ENCODE peak calls at places on chromosomes 1 and 21, in eight cellular contexts. E, I, F, Z, K, C, U and V are unnamed samples.

GRCh38 chr1:161816201-161816600 is 50.1 kb downstream of the ATF6 start:
- DNase-seq in E (peak), I (no peak), F (peak), Z (no peak), K (no peak), C (no peak), U (no peak), V (no peak)

GRCh38 chr1:191608367-191608766 is 549.9 kb upstream of the RGS18 start:
- DNase-seq in E (peak), I (no peak), F (peak), Z (no peak), K (no peak), C (no peak), U (no peak), V (no peak)

GRCh38 chr1:170711682-170712081 is 47.8 kb downstream of the PRRX1 start:
- DNase-seq in E (peak), I (no peak), F (peak), Z (no peak), K (no peak), C (no peak), U (no peak), V (no peak)

GRCh38 chr1:43274125-43274803 is 4.5 kb downstream of the TMEM125 start:
- DNase-seq in E (peak), I (no peak), F (peak), Z (no peak), K (peak), C (no peak), U (peak), V (peak)

GRCh38 chr1:202259705-202260104 is 66.1 kb downstream of the LGR6 start:
- DNase-seq in E (no peak), I (no peak), F (no peak), Z (no peak), K (no peak), C (no peak), U (no peak), V (no peak)

GRCh38 chr1:9653195-9653782 is 1.8 kb downstream of the PIK3CD start:
- DNase-seq in E (no peak), I (no peak), F (no peak), Z (no peak), K (no peak), C (no peak), U (no peak), V (no peak)

GRCh38 chr1:17538428-17539130 is 919 bp upstream of the ARHGEF10L start:
- DNase-seq in E (no peak), I (no peak), F (no peak), Z (peak), K (no peak), C (peak), U (no peak), V (peak)

GRCh38 chr1:96259399-96259798 is 462.2 kb upstream of the PTBP2 start:
- DNase-seq in E (no peak), I (no peak), F (no peak), Z (no peak), K (no peak), C (peak), U (no peak), V (no peak)

GRCh38 chr1:201503397-201504176 is 3.3 kb downstream of the CSRP1 start:
- DNase-seq in E (peak), I (no peak), F (peak), Z (peak), K (no peak), C (peak), U (no peak), V (no peak)

GRCh38 chr1:220666349-220666748 is 23.8 kb upstream of the C1orf115 start:
- DNase-seq in E (no peak), I (no peak), F (no peak), Z (no peak), K (no peak), C (no peak), U (no peak), V (no peak)

GRCh38 chr1:204259782-204260181 is 46.0 kb upstream of the GOLT1A start:
- DNase-seq in E (no peak), I (no peak), F (no peak), Z (no peak), K (no peak), C (no peak), U (no peak), V (no peak)

GRCh38 chr1:229248821-229249817 is 21.8 kb upstream of the RAB4A start:
- DNase-seq in E (no peak), I (no peak), F (no peak), Z (no peak), K (no peak), C (no peak), U (no peak), V (no peak)

GRCh38 chr1:157482174-157482573 is 70.1 kb downstream of the FCRL5 start:
- DNase-seq in E (no peak), I (no peak), F (no peak), Z (no peak), K (no peak), C (no peak), U (no peak), V (no peak)

GRCh38 chr1:227397356-227397978 is 79.2 kb upstream of the CDC42BPA start:
- DNase-seq in E (no peak), I (no peak), F (no peak), Z (no peak), K (no peak), C (no peak), U (no peak), V (no peak)

GRCh38 chr1:200290010-200290685 is 119.7 kb downstream of the ZNF281 start:
- DNase-seq in E (no peak), I (no peak), F (no peak), Z (no peak), K (no peak), C (peak), U (peak), V (no peak)

GRCh38 chr1:64522740-64523139 is 52.8 kb downstream of the CACHD1 start:
- DNase-seq in E (peak), I (no peak), F (peak), Z (no peak), K (no peak), C (no peak), U (no peak), V (no peak)
- TF ChIP-seq EZH2 in E (no peak), I (no peak), F (no peak), Z (no peak), K (no peak), C (no peak), U (no peak), V (no peak)

DNA sequence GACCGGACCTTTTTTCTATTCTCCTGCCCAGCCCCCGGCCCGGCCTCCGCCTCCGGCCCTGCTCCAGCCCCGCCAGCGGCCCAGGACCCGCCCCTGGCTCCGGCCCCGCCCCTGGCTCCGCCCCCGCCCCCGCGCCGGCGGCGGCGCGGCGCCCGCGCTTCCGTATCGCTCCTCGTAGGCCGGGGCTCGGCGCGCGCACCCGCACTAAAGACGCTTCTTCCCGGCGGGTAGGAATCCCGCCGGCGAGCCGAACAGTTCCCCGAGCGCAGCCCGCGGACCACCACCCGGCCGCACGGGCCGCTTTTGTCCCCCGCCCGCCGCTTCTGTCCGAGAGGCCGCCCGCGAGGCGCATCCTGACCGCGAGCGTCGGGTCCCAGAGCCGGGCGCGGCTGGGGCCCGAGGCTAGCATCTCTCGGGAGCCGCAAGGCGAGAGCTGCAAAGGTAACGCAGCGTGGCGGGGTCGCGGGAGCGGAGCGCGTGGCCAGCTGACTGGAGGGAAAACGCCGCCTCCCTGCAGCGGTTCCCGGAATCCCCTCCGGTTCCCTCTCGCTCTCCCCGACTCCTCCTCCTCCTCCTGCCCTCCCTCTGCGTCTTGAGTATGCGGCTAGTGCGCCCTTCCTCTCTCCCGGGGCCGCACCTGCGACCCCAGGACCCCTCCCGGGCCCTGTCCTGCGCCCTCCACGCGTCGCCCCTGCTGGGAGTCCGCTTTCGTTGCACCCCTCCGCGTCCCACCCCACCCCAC is at the start of gene IFNAR2:
- DNase-seq in E (peak), I (no peak), F (no peak), Z (peak), K (no peak), C (peak), U (peak), V (no peak)
- TF ChIP-seq EZH2 in E (no peak), I (no peak), F (no peak), Z (no peak), K (no peak), C (peak), U (no peak), V (no peak)

DNA sequence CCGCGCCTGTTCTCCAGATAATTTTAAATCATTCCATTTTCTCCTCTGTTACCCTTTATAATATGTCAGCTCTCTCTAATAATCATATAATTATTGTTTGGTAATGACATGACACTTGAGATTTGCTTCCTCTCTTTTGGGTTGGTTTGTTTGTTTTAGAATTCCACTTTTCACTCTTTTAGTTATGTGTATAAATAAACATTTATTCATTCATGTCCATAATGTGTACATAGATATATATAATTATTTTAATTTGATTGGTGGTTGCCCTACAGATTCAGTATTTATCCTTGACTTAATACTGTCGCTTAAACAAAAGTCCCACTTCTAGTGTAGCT is 93.4 kb upstream of the FMN2 start:
- DNase-seq in E (no peak), I (no peak), F (no peak), Z (no peak), K (no peak), C (no peak), U (no peak), V (no peak)
- TF ChIP-seq EZH2 in E (peak), I (no peak), F (no peak), Z (peak), K (no peak), C (no peak), U (no peak), V (peak)

DNA sequence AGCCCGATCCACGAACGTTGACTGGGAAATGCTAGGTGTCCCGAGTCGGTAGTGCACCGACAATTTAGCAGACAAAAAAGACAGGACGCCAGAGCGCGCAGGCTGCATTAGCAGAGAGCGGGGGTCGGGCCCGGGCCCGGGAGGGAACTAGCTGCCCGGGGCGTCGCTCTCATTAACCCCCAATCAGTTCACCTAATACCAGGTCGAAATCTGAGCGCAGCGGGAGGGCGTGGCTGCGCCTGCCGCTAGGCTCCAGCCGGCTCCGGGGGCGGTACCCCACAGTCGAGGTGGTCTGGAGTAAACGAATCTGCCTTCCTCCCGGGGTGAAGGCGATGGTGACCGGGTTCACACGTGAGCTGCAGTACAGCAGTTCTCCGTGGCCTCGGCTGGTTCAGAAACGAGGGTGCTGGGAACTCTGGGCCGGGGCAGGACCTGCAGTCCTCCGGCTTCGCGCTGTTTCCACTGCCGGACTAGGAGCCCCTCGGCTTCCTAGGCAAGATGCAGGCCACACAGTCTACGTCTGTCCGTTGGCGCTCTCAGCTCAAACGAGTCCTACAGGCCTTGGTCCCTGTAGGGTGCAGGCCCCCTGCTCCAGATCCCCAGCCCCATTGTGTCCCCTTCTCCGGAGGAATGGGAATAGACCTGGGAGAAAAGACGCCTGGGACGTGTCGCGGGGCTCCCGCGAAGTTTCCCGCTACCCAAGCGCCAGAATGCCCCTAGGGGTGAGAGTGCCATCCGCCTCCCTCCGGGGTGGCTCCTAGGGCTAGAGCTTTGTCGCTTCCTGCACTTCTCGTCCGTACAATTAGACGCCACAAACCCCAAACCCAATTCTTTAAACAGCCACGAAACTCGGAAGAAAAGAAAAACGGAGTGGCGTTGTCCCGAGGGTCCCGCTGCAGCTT is 2.0 kb downstream of the GFI1 start:
- DNase-seq in E (no peak), I (no peak), F (no peak), Z (peak), K (peak), C (peak), U (no peak), V (no peak)
- TF ChIP-seq EZH2 in E (peak), I (no peak), F (peak), Z (peak), K (peak), C (peak), U (no peak), V (no peak)

GRCh38 chr1:154912755-154913154 is 23.8 kb downstream of the PMVK start:
- DNase-seq in E (no peak), I (no peak), F (no peak), Z (no peak), K (no peak), C (no peak), U (no peak), V (no peak)

GRCh38 chr1:154911691-154912550 is 24.6 kb downstream of the PMVK start:
- DNase-seq in E (no peak), I (no peak), F (no peak), Z (no peak), K (no peak), C (no peak), U (no peak), V (no peak)

GRCh38 chr1:154910851-154911250 is 25.7 kb downstream of the PMVK start:
- DNase-seq in E (no peak), I (no peak), F (no peak), Z (no peak), K (no peak), C (no peak), U (no peak), V (no peak)

GRCh38 chr1:154908937-154909336 is 27.6 kb downstream of the PMVK start:
- DNase-seq in E (no peak), I (no peak), F (no peak), Z (no peak), K (no peak), C (no peak), U (no peak), V (no peak)

GRCh38 chr1:154913242-154913641 is 23.3 kb downstream of the PMVK start:
- DNase-seq in E (no peak), I (no peak), F (no peak), Z (no peak), K (no peak), C (no peak), U (no peak), V (no peak)
- TF ChIP-seq EZH2 in E (no peak), I (no peak), F (no peak), Z (no peak), K (no peak), C (no peak), U (no peak), V (no peak)

DNA sequence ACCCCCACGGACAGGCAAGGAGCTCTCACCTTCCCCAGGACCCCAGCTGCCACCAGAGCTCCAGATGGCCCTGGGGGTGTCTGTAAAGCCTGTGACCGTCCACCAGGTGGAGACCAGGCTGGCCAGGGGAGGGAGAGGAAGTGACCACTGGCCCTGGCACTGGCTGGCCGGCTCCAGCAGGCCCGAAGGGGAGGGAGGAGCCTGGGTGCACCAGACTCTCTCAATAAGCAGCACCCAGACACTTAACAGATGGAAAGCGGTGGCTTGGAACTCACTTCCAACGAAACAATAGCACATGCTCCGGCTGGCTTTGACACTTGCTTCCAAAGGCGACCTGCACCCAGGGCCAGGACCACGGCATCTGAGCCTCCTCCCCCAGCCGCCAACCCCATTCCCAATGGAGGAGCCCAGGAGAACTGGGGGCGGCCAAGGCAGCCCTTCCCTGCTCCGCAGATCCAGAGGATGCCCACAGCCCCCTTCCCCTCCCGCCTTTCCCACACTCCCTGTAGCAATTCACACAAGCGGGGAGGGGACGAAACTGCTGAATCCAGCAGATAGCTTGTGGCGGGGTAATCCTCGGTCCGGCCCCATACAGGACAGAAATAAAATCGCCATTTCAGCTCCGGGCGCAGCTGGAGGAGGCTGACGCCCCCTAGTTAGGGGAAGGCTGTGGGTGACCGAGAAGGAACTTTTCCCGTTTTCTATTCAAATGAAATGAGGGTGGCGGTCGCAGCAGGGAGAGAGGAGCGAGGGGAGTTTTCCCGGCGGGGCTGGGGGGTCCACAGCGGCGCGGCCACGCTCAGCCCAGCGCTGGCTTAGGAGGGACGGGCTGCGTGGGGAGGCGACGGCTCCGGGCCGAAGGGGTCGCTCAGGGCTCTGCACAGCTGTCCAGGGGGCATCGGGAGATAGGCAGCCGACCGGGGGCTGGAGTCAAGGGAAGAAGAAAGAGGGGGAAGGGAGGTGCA is 612 bp upstream of the PDE9A start:
- DNase-seq in E (peak), I (no peak), F (no peak), Z (peak), K (peak), C (peak), U (peak), V (no peak)
- TF ChIP-seq EZH2 in E (peak), I (no peak), F (peak), Z (no peak), K (no peak), C (peak), U (no peak), V (no peak)

GRCh38 chr1:18635070-18635577 is 4.5 kb downstream of the PAX7 start:
- DNase-seq in E (no peak), I (no peak), F (no peak), Z (no peak), K (no peak), C (no peak), U (no peak), V (no peak)

GRCh38 chr1:18635833-18636671 is 5.4 kb downstream of the PAX7 start:
- DNase-seq in E (no peak), I (no peak), F (no peak), Z (no peak), K (no peak), C (peak), U (no peak), V (no peak)

GRCh38 chr1:18632711-18633427 is 2.2 kb downstream of the PAX7 start:
- DNase-seq in E (no peak), I (no peak), F (no peak), Z (no peak), K (no peak), C (peak), U (no peak), V (no peak)

GRCh38 chr1:18633428-18634155 is 2.9 kb downstream of the PAX7 start:
- DNase-seq in E (no peak), I (no peak), F (no peak), Z (no peak), K (no peak), C (no peak), U (no peak), V (no peak)

DNA sequence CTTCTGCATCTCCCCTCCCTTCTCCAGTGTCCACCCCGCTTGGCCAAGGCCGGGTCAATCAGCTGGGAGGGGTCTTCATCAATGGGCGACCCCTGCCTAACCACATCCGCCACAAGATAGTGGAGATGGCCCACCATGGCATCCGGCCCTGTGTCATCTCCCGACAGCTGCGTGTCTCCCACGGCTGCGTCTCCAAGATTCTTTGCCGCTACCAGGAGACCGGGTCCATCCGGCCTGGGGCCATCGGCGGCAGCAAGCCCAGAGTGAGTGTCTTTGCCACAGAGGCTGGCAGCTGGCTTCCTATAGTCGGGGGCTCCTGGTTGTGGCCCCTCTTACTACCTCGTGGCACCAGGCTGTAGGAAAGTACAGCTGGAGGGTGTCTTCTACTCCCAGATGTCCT is 3.6 kb downstream of the PAX7 start:
- DNase-seq in E (no peak), I (no peak), F (no peak), Z (no peak), K (no peak), C (no peak), U (no peak), V (no peak)
- TF ChIP-seq EZH2 in E (peak), I (no peak), F (no peak), Z (no peak), K (no peak), C (peak), U (no peak), V (no peak)

GRCh38 chr1:31617218-31617916 is at the start of gene HCRTR1:
- DNase-seq in E (no peak), I (no peak), F (no peak), Z (peak), K (no peak), C (peak), U (no peak), V (no peak)
- TF ChIP-seq EZH2 in E (peak), I (no peak), F (peak), Z (no peak), K (no peak), C (peak), U (no peak), V (no peak)

GRCh38 chr1:25126568-25126967 is 105.7 kb downstream of the SYF2 start:
- DNase-seq in E (no peak), I (no peak), F (no peak), Z (no peak), K (no peak), C (no peak), U (no peak), V (no peak)
- TF ChIP-seq EZH2 in E (no peak), I (no peak), F (no peak), Z (no peak), K (no peak), C (no peak), U (no peak), V (no peak)